ENCODE peak calls at places on chromosomes 1 and 21, in seven cellular contexts. F is NCI-H345; G is hippocampal formation; Z is lower lobe of right lung; E is brain pericyte; A is nephron progenitor cell; H is CD8-positive, alpha-beta T cell. C is an unnamed sample.

GRCh38 chr1:155125946-155126493 is 1.7 kb upstream of the EFNA1 start:
- DNase-seq in F (no peak), G (peak), Z (peak), E (peak), A (peak), H (no peak), C (no peak)

GRCh38 chr1:204941415-204942338 is 71.0 kb downstream of the NFASC start:
- DNase-seq in F (peak), G (peak), Z (peak), E (no peak), A (peak), H (no peak), C (peak)

GRCh38 chr1:217924924-217925323 is 293.8 kb downstream of the SPATA17 start:
- DNase-seq in F (no peak), G (no peak), Z (no peak), E (no peak), A (peak), H (no peak), C (no peak)

GRCh38 chr1:185595835-185596667 is 138.1 kb upstream of the HMCN1 start:
- DNase-seq in F (no peak), G (no peak), Z (no peak), E (no peak), A (peak), H (peak), C (no peak)

GRCh38 chr1:48617227-48617626 is 145.2 kb upstream of the SPATA6 start:
- DNase-seq in F (no peak), G (no peak), Z (no peak), E (no peak), A (no peak), H (no peak), C (no peak)

GRCh38 chr1:172343246-172344099 is 77.0 kb upstream of the C1orf105 start:
- DNase-seq in F (no peak), G (no peak), Z (no peak), E (no peak), A (no peak), H (no peak), C (no peak)

GRCh38 chr1:95951291-95951690 is 717.3 kb downstream of the RWDD3 start:
- DNase-seq in F (no peak), G (no peak), Z (no peak), E (no peak), A (no peak), H (no peak), C (no peak)

GRCh38 chr1:216483672-216484401 is 60.6 kb upstream of the USH2A start:
- DNase-seq in F (no peak), G (no peak), Z (no peak), E (no peak), A (no peak), H (no peak), C (no peak)

GRCh38 chr21:33070921-33071877 is 1.3 kb downstream of the OLIG1 start:
- DNase-seq in F (no peak), G (no peak), Z (no peak), E (no peak), A (peak), H (no peak), C (no peak)

GRCh38 chr1:204623365-204623893 is 62.1 kb downstream of the LRRN2 start:
- DNase-seq in F (no peak), G (no peak), Z (no peak), E (no peak), A (peak), H (no peak), C (peak)

GRCh38 chr1:94325379-94326302 is 88.3 kb upstream of the ARHGAP29 start:
- DNase-seq in F (peak), G (no peak), Z (no peak), E (peak), A (no peak), H (no peak), C (no peak)

GRCh38 chr1:26690576-26691031 is 5.2 kb upstream of the ARID1A start:
- DNase-seq in F (no peak), G (no peak), Z (no peak), E (no peak), A (no peak), H (no peak), C (no peak)

GRCh38 chr1:30123896-30124295 is 599.5 kb downstream of the MATN1 start:
- DNase-seq in F (no peak), G (no peak), Z (no peak), E (no peak), A (no peak), H (no peak), C (no peak)

GRCh38 chr1:13498553-13498952 is 15.2 kb downstream of the LRRC38 start:
- DNase-seq in F (no peak), G (no peak), Z (no peak), E (no peak), A (no peak), H (no peak), C (no peak)

GRCh38 chr1:149917590-149918144 is at the start of gene SV2A:
- DNase-seq in F (peak), G (peak), Z (no peak), E (no peak), A (peak), H (no peak), C (no peak)

GRCh38 chr21:44650973-44651675 is 3.3 kb downstream of the KRTAP12-4 start:
- DNase-seq in F (no peak), G (no peak), Z (no peak), E (no peak), A (no peak), H (no peak), C (no peak)

GRCh38 chr21:28644762-28645161 is 347.9 kb downstream of the LTN1 start:
- DNase-seq in F (no peak), G (no peak), Z (no peak), E (no peak), A (no peak), H (no peak), C (no peak)

GRCh38 chr1:50423670-50424000 is 392 bp upstream of the DMRTA2 start:
- DNase-seq in F (no peak), G (no peak), Z (peak), E (no peak), A (no peak), H (no peak), C (no peak)

GRCh38 chr1:37085393-37085792 is 51.1 kb upstream of the GRIK3 start:
- DNase-seq in F (no peak), G (no peak), Z (no peak), E (no peak), A (no peak), H (no peak), C (no peak)

GRCh38 chr1:178493301-178493741 is 3.4 kb downstream of the CLEC20A start:
- DNase-seq in F (no peak), G (no peak), Z (no peak), E (no peak), A (no peak), H (no peak), C (no peak)

GRCh38 chr1:228463009-228463558 is 24.1 kb upstream of the RNF187 start:
- DNase-seq in F (no peak), G (no peak), Z (no peak), E (no peak), A (no peak), H (no peak), C (no peak)

GRCh38 chr1:68229927-68230812 is 2.2 kb downstream of the WLS start:
- DNase-seq in F (no peak), G (peak), Z (no peak), E (no peak), A (peak), H (no peak), C (no peak)

GRCh38 chr21:35083246-35083645 is 34.1 kb upstream of the RUNX1 start:
- DNase-seq in F (no peak), G (no peak), Z (no peak), E (no peak), A (no peak), H (no peak), C (no peak)

GRCh38 chr1:19496529-19496877 is 11.2 kb upstream of the CAPZB start:
- DNase-seq in F (no peak), G (no peak), Z (no peak), E (no peak), A (no peak), H (no peak), C (no peak)

GRCh38 chr1:97778718-97779117 is 142.1 kb downstream of the DPYD start:
- DNase-seq in F (no peak), G (no peak), Z (no peak), E (no peak), A (no peak), H (no peak), C (no peak)

GRCh38 chr1:233473549-233474204 is 140.2 kb upstream of the KCNK1 start:
- DNase-seq in F (no peak), G (no peak), Z (no peak), E (no peak), A (no peak), H (no peak), C (no peak)

GRCh38 chr1:204493145-204493881 is 1.3 kb downstream of the PIK3C2B start:
- DNase-seq in F (peak), G (peak), Z (peak), E (no peak), A (no peak), H (no peak), C (peak)

GRCh38 chr1:13535227-13535626 is 21.4 kb upstream of the LRRC38 start:
- DNase-seq in F (no peak), G (no peak), Z (no peak), E (no peak), A (no peak), H (no peak), C (no peak)

GRCh38 chr1:151199860-151200581 is 1.7 kb downstream of the PIP5K1A start:
- DNase-seq in F (no peak), G (no peak), Z (no peak), E (no peak), A (no peak), H (no peak), C (no peak)

GRCh38 chr1:220976390-220976789 is 97.1 kb downstream of the HLX start:
- DNase-seq in F (no peak), G (no peak), Z (no peak), E (no peak), A (no peak), H (no peak), C (no peak)

GRCh38 chr1:198889102-198889501 is 250.3 kb downstream of the PTPRC start:
- DNase-seq in F (no peak), G (no peak), Z (no peak), E (no peak), A (no peak), H (no peak), C (no peak)

GRCh38 chr1:112264553-112264952 is 131.5 kb upstream of the CTTNBP2NL start:
- DNase-seq in F (no peak), G (no peak), Z (no peak), E (no peak), A (no peak), H (no peak), C (no peak)

C was measured in Peyer's patch.